ENCODE peak calls at places on chromosomes 7 and 10, in seven cellular contexts. F, B, R, O, I, G and U are unnamed samples.
A peak's percentile ranks its signal among the peaks of the same experiment; 100 is the strongest.

GRCh38 chr7:80412842-80413241 is 99.0 kb downstream of the GNAT3 start:
- DNase-seq in F (no peak), B (no peak), R (no peak), O (no peak), I (no peak), G (no peak), U (no peak)

GRCh38 chr10:69392481-69393000 is 24.2 kb downstream of the TACR2 start:
- DNase-seq in F (peak; percentile 84), B (peak; percentile 90), R (peak; percentile 80), O (peak; percentile 78), I (peak; percentile 84), G (no peak), U (peak; percentile 96)

GRCh38 chr10:21299330-21299729 is 226.2 kb downstream of the SKIDA1 start:
- DNase-seq in F (no peak), B (no peak), R (no peak), O (no peak), I (no peak), G (no peak), U (no peak)

GRCh38 chr7:130363156-130363847 is 17.0 kb upstream of the CPA1 start:
- DNase-seq in F (no peak), B (no peak), R (no peak), O (peak; percentile 39), I (no peak), G (peak; percentile 93), U (no peak)

GRCh38 chr7:76352193-76352592 is 6.6 kb downstream of the YWHAG start:
- DNase-seq in F (no peak), B (no peak), R (no peak), O (no peak), I (no peak), G (no peak), U (no peak)

GRCh38 chr7:19773361-19773760 is at the start of gene TMEM196:
- DNase-seq in F (no peak), B (peak; percentile 55), R (no peak), O (no peak), I (no peak), G (no peak), U (no peak)

GRCh38 chr10:3217853-3218252 is 45.3 kb upstream of the PITRM1 start:
- DNase-seq in F (no peak), B (no peak), R (no peak), O (no peak), I (no peak), G (no peak), U (no peak)

GRCh38 chr7:111357691-111358090 is 204.6 kb downstream of the IMMP2L start:
- DNase-seq in F (no peak), B (peak; percentile 7), R (no peak), O (no peak), I (no peak), G (no peak), U (no peak)

GRCh38 chr10:112821042-112821441 is 129.0 kb upstream of the TCF7L2 start:
- DNase-seq in F (no peak), B (no peak), R (peak; percentile 70), O (no peak), I (peak; percentile 18), G (no peak), U (no peak)

GRCh38 chr7:34158311-34158710 is 253.0 kb downstream of the BMPER start:
- DNase-seq in F (no peak), B (peak; percentile 40), R (peak; percentile 80), O (no peak), I (no peak), G (no peak), U (no peak)

GRCh38 chr7:75559355-75559986 is 67.4 kb downstream of the SPDYE5 start:
- DNase-seq in F (no peak), B (no peak), R (no peak), O (no peak), I (no peak), G (peak; percentile 59), U (no peak)

GRCh38 chr7:78850093-78850740 is 603.2 kb downstream of the MAGI2 start:
- DNase-seq in F (no peak), B (no peak), R (no peak), O (no peak), I (no peak), G (no peak), U (no peak)

GRCh38 chr10:71323407-71323806 is 4.3 kb downstream of the SLC29A3 start:
- DNase-seq in F (no peak), B (no peak), R (no peak), O (no peak), I (no peak), G (no peak), U (no peak)

GRCh38 chr10:132742167-132742836 is 43.6 kb downstream of the NKX6-2 start:
- DNase-seq in F (no peak), B (no peak), R (no peak), O (no peak), I (no peak), G (no peak), U (no peak)

GRCh38 chr10:128867819-128868218 is 599.2 kb upstream of the MGMT start:
- DNase-seq in F (no peak), B (no peak), R (no peak), O (no peak), I (peak; percentile 5), G (no peak), U (peak; percentile 74)

GRCh38 chr7:56447864-56448693 is 331.9 kb upstream of the NUPR2 start:
- DNase-seq in F (no peak), B (peak; percentile 63), R (no peak), O (no peak), I (no peak), G (no peak), U (no peak)

GRCh38 chr7:38382627-38383026 is 109.2 kb upstream of the TARP start:
- DNase-seq in F (no peak), B (no peak), R (no peak), O (no peak), I (no peak), G (no peak), U (no peak)

GRCh38 chr7:5532520-5533335 is 109.1 kb upstream of the TNRC18 start:
- DNase-seq in F (peak; percentile 72), B (no peak), R (peak; percentile 71), O (peak; percentile 78), I (peak; percentile 77), G (no peak), U (no peak)

GRCh38 chr7:832292-832967 is at the start of gene SUN1:
- DNase-seq in F (peak; percentile 54), B (peak; percentile 24), R (no peak), O (peak; percentile 63), I (no peak), G (no peak), U (no peak)

GRCh38 chr10:80443531-80443974 is 10.6 kb upstream of the TSPAN14 start:
- DNase-seq in F (no peak), B (no peak), R (no peak), O (no peak), I (no peak), G (no peak), U (no peak)

GRCh38 chr10:30742471-30742870 is 112.9 kb upstream of the LYZL2 start:
- DNase-seq in F (peak; percentile 36), B (no peak), R (no peak), O (peak; percentile 41), I (no peak), G (no peak), U (no peak)